ENCODE peak calls at places on chromosomes 2 and 18, in eight cellular contexts. C is mucosa of descending colon, Y is esophagus squamous epithelium, F is HCT116, D is prostate gland, Q is cardiac muscle cell, V is lower lobe of right lung, T is colonic mucosa. S is an unnamed sample. For H3K4me1, the result is how much of the 10 kb centered on the place peaks cover.

GRCh38 chr2:73503992-73504570 is 118.4 kb downstream of the ALMS1 start:
- DNase-seq in Q (no peak), F (no peak), T (no peak), Y (no peak), C (no peak), V (no peak), D (no peak), S (no peak)

GRCh38 chr2:226733189-226733858 is 66.3 kb downstream of the IRS1 start:
- DNase-seq in C (no peak), T (no peak), Y (no peak), D (no peak), V (no peak), Q (no peak), F (no peak), S (no peak)

GRCh38 chr2:100017633-100018032 is 124.8 kb downstream of the AFF3 start:
- DNase-seq in Q (no peak), D (no peak), T (no peak), V (no peak), F (no peak), Y (no peak), C (no peak), S (no peak)

GRCh38 chr2:241820625-241821384 is 11.8 kb downstream of the NEU4 start:
- DNase-seq in Q (no peak), C (no peak), T (no peak), Y (no peak), V (peak), D (no peak), F (no peak), S (no peak)

GRCh38 chr18:11657554-11657953 is 31.5 kb upstream of the GNAL start:
- DNase-seq in F (no peak), T (no peak), Q (no peak), Y (no peak), D (no peak), V (no peak), C (no peak), S (no peak)

GRCh38 chr2:62672601-62673000 is 32.9 kb upstream of the EHBP1 start:
- DNase-seq in V (peak), Q (peak), C (no peak), F (no peak), T (no peak), Y (no peak), D (no peak), S (no peak)

GRCh38 chr18:10013621-10014543 is 100.1 kb downstream of the VAPA start:
- DNase-seq in F (no peak), Q (no peak), T (no peak), V (no peak), D (no peak), Y (no peak), C (no peak), S (no peak)

GRCh38 chr2:69731575-69731974 is 10.4 kb upstream of the ANXA4 start:
- DNase-seq in C (no peak), T (no peak), Y (no peak), F (no peak), D (no peak), V (no peak), Q (no peak), S (no peak)

GRCh38 chr2:235501663-235502009 is 7.8 kb downstream of the AGAP1 start:
- DNase-seq in D (no peak), Q (peak), V (no peak), C (no peak), Y (no peak), T (no peak), F (no peak), S (no peak)

DNA sequence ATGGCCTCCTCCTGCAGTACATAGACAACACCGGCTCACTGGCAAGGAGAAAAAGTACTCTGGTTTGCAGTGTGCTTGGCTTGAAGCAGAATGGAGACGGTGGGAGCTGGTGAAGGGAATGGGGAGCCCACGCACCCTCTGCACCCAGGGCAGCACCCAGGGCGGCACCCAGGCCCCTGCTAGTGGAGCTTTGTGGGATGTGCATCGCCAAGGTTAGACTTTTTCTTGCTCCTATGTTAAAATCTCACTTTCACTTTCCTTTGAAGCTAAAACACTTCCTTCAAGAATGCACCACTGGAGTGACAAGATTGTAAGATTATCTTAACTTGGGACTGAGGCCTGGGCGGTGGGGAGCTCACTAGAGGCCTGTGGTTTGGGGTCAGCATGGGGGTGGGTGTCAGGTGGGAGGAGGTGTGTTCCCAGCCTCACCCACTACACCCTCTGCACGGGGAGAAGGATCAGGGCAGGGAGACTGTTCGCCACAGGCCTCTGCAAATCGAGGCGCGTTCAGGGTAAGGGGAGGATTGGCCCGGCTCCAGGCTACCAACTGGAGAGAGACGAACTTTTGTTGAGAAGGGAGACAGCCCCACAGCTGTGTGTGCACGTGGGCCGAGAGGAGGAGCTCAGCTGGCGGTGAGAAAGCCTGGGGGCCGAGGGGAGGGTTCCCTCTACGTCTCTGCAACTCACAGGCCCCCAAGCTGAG is 147.5 kb downstream of the KLHL29 start:
- DNase-seq in C (no peak), Q (peak), F (no peak), T (no peak), D (peak), V (no peak), Y (no peak), S (peak)
- H3K4me1 ChIP-seq in C (under half), Q (under half), F (under half), T (under half), D (under half), V (under half), Y (under half), S (under half)

GRCh38 chr2:25160376-25160775 is 8.0 kb downstream of the POMC start:
- DNase-seq in C (no peak), T (no peak), F (no peak), D (no peak), V (peak), Y (no peak), Q (no peak), S (no peak)

GRCh38 chr2:25158096-25158852 is 10.1 kb downstream of the POMC start:
- DNase-seq in T (no peak), F (no peak), Y (no peak), Q (no peak), C (no peak), D (no peak), V (peak), S (no peak)

GRCh38 chr2:25164526-25164925 is 3.9 kb downstream of the POMC start:
- DNase-seq in Q (no peak), D (no peak), T (no peak), F (no peak), V (no peak), Y (no peak), C (no peak), S (no peak)

GRCh38 chr2:25159947-25160346 is 8.4 kb downstream of the POMC start:
- DNase-seq in Y (no peak), C (no peak), F (no peak), V (peak), D (no peak), T (no peak), Q (peak), S (no peak)

DNA sequence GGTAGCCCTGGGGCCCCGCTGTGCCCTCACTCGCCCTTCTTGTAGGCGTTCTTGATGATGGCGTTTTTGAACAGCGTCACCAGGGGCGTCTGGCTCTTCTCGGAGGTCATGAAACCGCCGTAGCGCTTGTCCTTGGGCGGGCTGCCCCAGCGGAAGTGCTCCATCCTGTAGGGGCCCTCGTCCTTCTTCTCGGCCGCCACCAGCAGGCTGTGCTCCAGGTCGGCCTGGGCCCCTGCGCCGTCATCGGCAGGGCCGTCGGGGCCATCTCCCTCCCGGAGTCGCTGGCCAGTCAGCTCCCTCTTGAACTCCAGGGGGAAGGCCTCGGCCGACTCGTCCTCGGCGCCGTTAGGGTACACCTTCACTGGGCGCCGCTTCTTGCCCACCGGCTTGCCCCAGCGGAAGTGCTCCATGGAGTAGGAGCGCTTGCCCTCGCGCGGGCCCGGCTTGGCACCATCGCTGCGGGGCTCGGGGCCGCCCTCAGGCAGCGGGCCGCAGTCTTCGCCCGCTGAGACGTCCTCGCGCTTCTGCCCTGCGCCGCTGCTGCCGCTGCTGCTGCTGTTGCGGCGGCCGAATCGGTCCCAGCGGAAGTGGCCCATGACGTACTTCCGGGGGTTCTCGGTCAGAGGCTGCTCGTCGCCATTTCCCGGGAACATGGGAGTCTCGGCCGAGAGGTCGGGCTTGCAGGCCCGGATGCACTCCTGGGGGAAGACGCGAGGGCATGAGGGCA is 7.2 kb downstream of the POMC start:
- DNase-seq in D (no peak), C (peak), T (peak), Q (no peak), Y (peak), V (peak), F (no peak), S (peak)
- H3K4me3 ChIP-seq in D (peak), C (no peak), T (peak), Q (no peak), Y (peak), V (peak), F (no peak), S (peak)

DNA sequence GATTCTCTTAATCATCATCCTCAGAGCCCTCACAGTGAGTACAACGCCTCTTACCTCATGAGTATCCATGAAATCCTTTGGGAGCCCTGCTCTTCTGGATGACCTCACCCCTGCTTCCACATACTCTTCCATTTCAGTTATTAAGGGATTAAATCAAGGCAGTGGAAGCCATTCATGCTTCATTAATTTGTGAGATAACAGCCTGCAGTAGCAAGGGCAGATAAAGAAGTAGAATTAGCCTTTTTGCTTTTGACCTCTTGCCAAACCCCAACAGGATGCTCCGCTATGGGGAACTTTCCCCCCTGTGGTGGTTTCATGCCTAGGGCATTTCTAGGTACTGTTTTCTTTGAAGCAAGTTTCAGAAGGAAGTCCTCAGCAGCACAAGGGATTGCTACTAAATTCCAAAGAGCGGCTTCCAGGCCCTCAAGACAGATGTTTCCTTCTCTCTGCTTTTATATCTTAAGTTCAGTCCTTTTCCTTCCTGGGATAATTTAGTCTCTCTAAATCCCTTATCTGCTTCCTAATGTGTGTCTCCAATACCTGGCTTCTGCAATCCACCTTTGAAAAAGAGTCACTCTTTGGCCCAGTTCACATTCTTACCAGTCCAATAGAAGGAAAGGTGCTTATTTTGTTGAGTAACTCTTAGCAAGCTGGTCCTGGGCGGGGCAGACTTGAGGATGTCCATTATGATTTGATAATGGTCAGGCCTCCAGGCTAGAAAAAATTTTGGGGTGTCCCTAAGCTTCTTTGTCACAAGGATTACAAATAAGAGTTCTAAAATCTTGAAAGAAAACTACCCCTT is 76.9 kb downstream of the MYO1B start:
- DNase-seq in T (no peak), Y (no peak), C (no peak), V (no peak), F (peak), Q (no peak), D (no peak), S (no peak)
- H3K4me1 ChIP-seq in T (under half), Y (under half), C (under half), V (under half), F (under half), Q (under half), D (under half), S (under half)

GRCh38 chr18:49444599-49444998 is 15.8 kb downstream of the DYM start:
- DNase-seq in Y (no peak), Q (no peak), C (no peak), V (no peak), D (no peak), F (no peak), T (no peak), S (no peak)
- H3K4me3 ChIP-seq in Y (no peak), Q (no peak), C (no peak), V (no peak), D (no peak), F (no peak), T (no peak), S (no peak)

DNA sequence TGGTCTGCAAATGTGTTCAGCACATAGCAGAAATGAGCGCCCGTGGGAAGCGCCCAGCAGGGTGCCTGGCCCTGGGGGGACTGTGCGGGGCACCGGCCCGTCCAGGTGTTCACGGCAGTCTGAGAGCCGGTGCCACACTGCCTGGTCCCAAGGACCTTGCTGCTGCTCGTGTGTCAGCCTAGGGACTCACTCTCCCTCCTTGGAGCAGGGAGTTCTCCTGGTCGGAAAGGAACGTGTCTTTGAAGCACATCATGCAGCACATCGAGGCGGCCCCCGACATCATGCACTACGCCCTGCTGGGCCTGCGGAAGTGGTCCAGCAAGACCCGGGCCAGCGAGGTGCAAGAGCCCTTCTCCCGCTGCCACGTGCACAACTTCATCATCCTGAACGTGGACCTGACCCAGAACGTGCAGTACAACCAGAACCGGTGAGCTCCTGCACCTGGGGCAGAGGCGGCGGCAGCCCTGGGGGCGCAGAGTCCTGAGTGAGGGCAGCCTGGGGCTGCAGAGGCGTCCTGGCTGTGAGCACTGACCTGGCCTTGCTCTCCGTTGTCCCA is 36.0 kb downstream of the NTSR2 start:
- DNase-seq in C (no peak), T (no peak), Q (no peak), F (no peak), D (no peak), Y (no peak), V (no peak), S (no peak)
- H3K4me1 ChIP-seq in C (under half), T (under half), Q (under half), F (under half), D (under half), Y (under half), V (under half), S (under half)

GRCh38 chr2:24045511-24046508 is 1.4 kb downstream of the WDCP start:
- DNase-seq in F (no peak), C (no peak), T (no peak), Q (no peak), D (no peak), V (no peak), Y (no peak), S (no peak)

GRCh38 chr2:24048662-24049484 is 668 bp upstream of the FKBP1B start:
- DNase-seq in Y (no peak), F (peak), Q (no peak), C (no peak), D (no peak), T (no peak), V (no peak), S (no peak)

GRCh38 chr2:24046930-24047702 is at the start of gene WDCP:
- DNase-seq in T (peak), D (peak), V (peak), C (peak), F (peak), Q (peak), Y (peak), S (peak)

GRCh38 chr2:24046599-24046929 is 627 bp downstream of the WDCP start:
- DNase-seq in Q (no peak), T (no peak), V (no peak), F (no peak), D (no peak), C (no peak), Y (no peak), S (no peak)

GRCh38 chr2:24047703-24048033 is 477 bp upstream of the WDCP start:
- DNase-seq in V (no peak), Y (no peak), C (peak), T (no peak), Q (no peak), F (no peak), D (no peak), S (no peak)
- H3K4me3 ChIP-seq in V (peak), Y (peak), C (no peak), T (no peak), Q (no peak), F (peak), D (no peak), S (peak)